ENCODE peak calls at places on chromosomes 16 and 17, in eight cellular contexts. B, C, E, D, F, V, U and Z are unnamed samples.
A peak's percentile ranks its signal among the peaks of the same experiment; 100 is the strongest.

GRCh38 chr17:35847006-35847405 is 21.7 kb downstream of the HEATR9 start:
- DNase-seq in F (no peak), V (no peak), D (no peak), E (no peak), B (no peak), C (no peak), U (peak; percentile 49), Z (no peak)

GRCh38 chr17:81453049-81453448 is 57.8 kb downstream of the BAHCC1 start:
- DNase-seq in V (no peak), U (no peak), B (no peak), C (no peak), E (no peak), D (no peak), F (no peak), Z (no peak)

GRCh38 chr17:12358477-12358876 is 307.2 kb upstream of the MYOCD start:
- DNase-seq in V (no peak), E (no peak), U (no peak), C (no peak), F (no peak), D (no peak), B (no peak), Z (no peak)

GRCh38 chr17:49005140-49005539 is 8.0 kb downstream of the IGF2BP1 start:
- DNase-seq in B (no peak), V (no peak), E (no peak), D (no peak), F (no peak), U (no peak), C (no peak), Z (no peak)

GRCh38 chr16:85908889-85909584 is 10.1 kb downstream of the IRF8 start:
- DNase-seq in B (no peak), C (no peak), E (no peak), F (no peak), V (no peak), U (peak; percentile 35), D (no peak), Z (no peak)

GRCh38 chr17:59493867-59494266 is 71.5 kb upstream of the DHX40 start:
- DNase-seq in U (no peak), B (no peak), C (peak; percentile 3), V (no peak), D (no peak), F (no peak), E (no peak), Z (no peak)

GRCh38 chr17:75515523-75516254 is at the start of gene CASKIN2:
- DNase-seq in F (peak; percentile 68), E (peak; percentile 45), U (peak; percentile 96), C (peak; percentile 95), V (peak; percentile 86), D (peak; percentile 99), B (peak; percentile 92), Z (peak; percentile 72)

GRCh38 chr17:66834919-66835454 is at the start of gene CACNG5:
- DNase-seq in C (no peak), F (no peak), E (no peak), U (no peak), V (no peak), D (peak; percentile 85), B (no peak), Z (no peak)

GRCh38 chr17:77254961-77255741 is 114.4 kb downstream of the SEC14L1 start:
- DNase-seq in D (no peak), U (no peak), C (no peak), V (peak; percentile 98), B (peak; percentile 34), E (no peak), F (no peak), Z (no peak)

GRCh38 chr16:3890091-3890490 is 9.6 kb upstream of the CREBBP start:
- DNase-seq in F (no peak), C (no peak), D (no peak), B (no peak), V (no peak), U (no peak), E (no peak), Z (no peak)

GRCh38 chr16:5336898-5337297 is 239.3 kb upstream of the EEF2KMT start:
- DNase-seq in V (no peak), U (no peak), F (no peak), B (no peak), D (no peak), E (no peak), C (no peak), Z (no peak)

GRCh38 chr17:33021731-33022408 is 30.2 kb downstream of the SPACA3 start:
- DNase-seq in E (no peak), U (no peak), F (no peak), B (no peak), C (no peak), D (no peak), V (no peak), Z (no peak)

GRCh38 chr17:2263183-2263954 is 40.2 kb downstream of the SMG6 start:
- DNase-seq in V (no peak), C (no peak), E (no peak), U (no peak), D (no peak), F (no peak), B (no peak), Z (no peak)

GRCh38 chr17:29593546-29594440 is 861 bp downstream of the ANKRD13B start:
- DNase-seq in V (no peak), D (no peak), E (no peak), C (no peak), U (peak; percentile 12), F (no peak), B (peak; percentile 17), Z (no peak)

GRCh38 chr17:14299261-14300093 is 1.4 kb upstream of the HS3ST3B1 start:
- DNase-seq in V (no peak), B (no peak), D (peak; percentile 26), F (peak; percentile 35), C (no peak), E (no peak), U (no peak), Z (peak; percentile 10)

GRCh38 chr16:80197790-80198201 is 343.0 kb upstream of the DYNLRB2 start:
- DNase-seq in B (no peak), F (no peak), U (no peak), E (no peak), D (no peak), C (no peak), V (peak; percentile 93), Z (no peak)